ENCODE peak calls at places on chromosomes 11 and 22, in nine cellular contexts. A is fibroblast of lung, N is endodermal cell, S is neural progenitor cell, H is upper lobe of right lung, X is spleen, J is OCI-LY7, R is PC-3, F is astrocyte. O is an unnamed sample.

GRCh38 chr11:36492724-36493304 is 17.3 kb downstream of the TRAF6 start:
- DNase-seq in H (no peak), X (no peak), J (peak; percentile 69), N (peak; percentile 52), S (peak; percentile 51), R (peak; percentile 66), F (no peak), A (peak; percentile 72), O (no peak)

GRCh38 chr22:31091106-31091975 is 10.2 kb downstream of the SMTN start:
- DNase-seq in N (peak; percentile 42), X (no peak), F (no peak), S (no peak), H (no peak), A (no peak), R (no peak), J (no peak), O (no peak)

GRCh38 chr11:121864660-121865059 is 251.4 kb downstream of the BLID start:
- DNase-seq in F (no peak), A (no peak), H (no peak), S (no peak), R (peak; percentile 26), X (no peak), N (no peak), J (no peak), O (no peak)

GRCh38 chr22:41976070-41976901 is 7.0 kb downstream of the SEPTIN3 start:
- DNase-seq in F (no peak), H (peak; percentile 76), J (no peak), A (no peak), N (peak; percentile 75), X (peak; percentile 86), R (no peak), S (peak; percentile 81), O (no peak)

GRCh38 chr11:109405671-109406070 is 16.3 kb upstream of the C11orf87 start:
- DNase-seq in R (peak; percentile 14), S (no peak), F (peak; percentile 71), J (no peak), X (no peak), N (no peak), A (peak; percentile 3), H (no peak), O (peak; percentile 10)

GRCh38 chr11:28911829-28912228 is 803.6 kb downstream of the METTL15 start:
- DNase-seq in S (no peak), F (no peak), J (no peak), N (no peak), X (no peak), A (no peak), H (no peak), R (no peak), O (no peak)

GRCh38 chr11:8222820-8223512 is 40.7 kb downstream of the LMO1 start:
- DNase-seq in R (no peak), J (no peak), H (peak; percentile 49), A (no peak), X (peak; percentile 59), N (peak; percentile 67), F (no peak), S (no peak), O (no peak)

GRCh38 chr22:35629406-35630234 is 12.5 kb upstream of the MB start:
- DNase-seq in F (peak; percentile 98), H (peak; percentile 66), X (no peak), S (no peak), R (peak; percentile 97), J (peak; percentile 34), A (peak; percentile 99), N (peak; percentile 85), O (peak; percentile 94)

GRCh38 chr11:68497761-68498160 is 37.2 kb downstream of the PPP6R3 start:
- DNase-seq in N (no peak), R (no peak), H (no peak), A (no peak), F (no peak), X (no peak), J (no peak), S (no peak), O (no peak)

GRCh38 chr11:12457030-12457600 is 79.7 kb downstream of the PARVA start:
- DNase-seq in N (peak; percentile 20), X (no peak), H (no peak), R (no peak), S (no peak), J (no peak), A (peak; percentile 65), F (peak; percentile 63), O (no peak)

GRCh38 chr11:103806130-103806900 is 230.1 kb upstream of the DDI1 start:
- DNase-seq in R (peak; percentile 66), S (no peak), H (no peak), J (no peak), X (no peak), A (peak; percentile 92), F (peak; percentile 90), N (no peak), O (peak; percentile 58)

GRCh38 chr11:96222102-96222501 is 120.9 kb downstream of the MAML2 start:
- DNase-seq in J (no peak), S (no peak), H (no peak), F (no peak), A (no peak), N (no peak), X (no peak), R (no peak), O (no peak)

GRCh38 chr11:96218013-96218412 is 125.0 kb downstream of the MAML2 start:
- DNase-seq in J (no peak), H (no peak), X (no peak), F (no peak), A (peak; percentile 73), S (no peak), R (no peak), N (no peak), O (no peak)

GRCh38 chr11:96221244-96222070 is 121.5 kb downstream of the MAML2 start:
- DNase-seq in N (no peak), J (no peak), X (no peak), F (no peak), R (no peak), H (no peak), S (no peak), A (no peak), O (no peak)

GRCh38 chr11:96218901-96219300 is 124.1 kb downstream of the MAML2 start:
- DNase-seq in S (no peak), A (no peak), R (no peak), N (no peak), F (no peak), H (no peak), J (no peak), X (no peak), O (no peak)

GRCh38 chr11:96219981-96220623 is 122.9 kb downstream of the MAML2 start:
- DNase-seq in H (no peak), J (peak; percentile 55), X (no peak), S (peak; percentile 26), R (peak; percentile 70), N (no peak), A (peak; percentile 56), F (no peak), O (no peak)
- H3K27ac ChIP-seq in H (peak overlapping the region; percentile 58), J (peak overlapping the region; percentile 27), X (peak overlapping the region; percentile 92), S (no peak overlapping the region), R (peak overlapping the region; percentile 60), N (no peak overlapping the region), A (no peak overlapping the region), F (peak overlapping the region; percentile 7), O (no peak overlapping the region)

GRCh38 chr22:37258005-37258790 is 14.1 kb upstream of the RAC2 start:
- DNase-seq in R (peak; percentile 48), N (peak; percentile 68), J (no peak), A (no peak), S (no peak), H (peak; percentile 11), X (peak; percentile 11), F (no peak), O (no peak)
- TF ChIP-seq CTCF in R (no peak), N (peak; percentile 34), J (peak; percentile 15), A (no peak), S (no peak), H (no peak), X (no peak), F (no peak), O (no peak)

GRCh38 chr11:14972581-14973490 is 685 bp upstream of the CALCA start:
- DNase-seq in J (peak; percentile 6), N (peak; percentile 53), F (no peak), A (no peak), S (peak; percentile 15), X (no peak), R (no peak), H (no peak), O (no peak)

GRCh38 chr11:14971865-14972580 is at the start of gene CALCA:
- DNase-seq in N (peak; percentile 75), A (peak; percentile 16), X (no peak), H (no peak), S (peak; percentile 57), J (no peak), R (no peak), F (no peak), O (no peak)

GRCh38 chr11:14974723-14975587 is 2.8 kb upstream of the CALCA start:
- DNase-seq in X (peak; percentile 76), N (peak; percentile 94), S (peak; percentile 84), R (peak; percentile 47), J (peak; percentile 40), H (peak; percentile 68), F (peak; percentile 11), A (peak; percentile 56), O (no peak)

GRCh38 chr11:14973621-14974020 is 1.5 kb upstream of the CALCA start:
- DNase-seq in J (no peak), H (peak; percentile 63), A (peak; percentile 34), X (peak; percentile 77), F (peak; percentile 6), S (peak; percentile 65), N (peak; percentile 82), R (no peak), O (no peak)

DNA sequence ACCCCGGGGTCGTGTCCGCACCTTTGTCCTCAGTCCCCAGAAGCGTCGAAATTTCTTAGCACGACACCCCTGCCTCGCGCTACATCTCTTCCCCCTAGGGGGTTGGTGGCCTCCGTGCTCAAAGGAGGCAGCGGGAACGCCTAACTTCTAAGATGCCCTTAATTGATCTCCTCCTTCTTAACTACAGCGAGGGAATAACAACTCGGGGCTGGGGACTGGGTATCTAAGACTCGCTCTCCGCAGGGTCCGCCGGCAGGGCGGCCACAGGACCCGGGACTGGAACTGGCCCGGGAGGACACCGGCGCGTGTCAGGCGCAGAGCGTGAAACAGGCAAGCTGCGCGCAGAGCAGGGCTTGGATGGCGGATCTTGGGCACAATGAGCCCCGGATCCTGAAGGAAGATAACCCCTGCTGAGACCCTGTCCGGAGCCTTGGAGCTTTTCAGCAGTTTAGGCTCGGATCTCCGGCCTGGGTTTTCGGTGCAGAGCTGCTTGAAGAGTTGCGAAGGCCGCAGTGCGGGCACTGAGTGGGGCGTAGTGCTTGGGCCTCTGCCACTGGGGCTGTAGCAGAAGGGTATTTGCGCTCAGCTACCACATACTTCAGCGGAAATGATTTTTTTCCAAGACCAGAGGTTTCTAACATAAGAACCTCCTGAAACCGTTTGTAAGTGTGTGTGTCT is 2.0 kb upstream of the CALCA start:
- DNase-seq in R (no peak), H (no peak), J (no peak), A (no peak), F (no peak), S (peak; percentile 78), N (peak; percentile 82), X (no peak), O (no peak)
- H3K4me3 ChIP-seq in R (no peak overlapping the region), H (peak overlapping the region; percentile 11), J (no peak overlapping the region), A (no peak overlapping the region), F (no peak overlapping the region), S (peak overlapping the region; percentile 46), N (peak overlapping the region; percentile 73), X (no peak overlapping the region), O (no peak overlapping the region)

DNA sequence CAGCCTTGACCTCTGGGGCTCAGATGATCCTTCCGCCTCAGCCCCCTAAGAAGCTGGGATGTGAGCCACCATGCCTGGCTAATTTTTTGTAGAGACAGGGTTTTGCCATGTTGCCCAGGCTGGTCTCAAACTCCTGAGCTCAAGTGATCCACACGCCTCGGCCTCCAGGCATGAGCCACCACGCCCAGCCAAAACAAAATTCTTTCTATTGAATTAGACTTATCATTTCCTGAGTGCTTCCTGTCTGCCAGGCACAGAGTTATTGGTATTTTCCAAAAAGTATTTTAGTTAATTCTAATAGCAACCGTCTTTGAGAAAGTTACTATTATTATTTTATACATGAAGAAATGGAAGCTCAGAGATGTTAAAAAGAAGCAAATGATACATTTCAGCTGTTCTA is 61.4 kb upstream of the LMO2 start:
- DNase-seq in S (no peak), X (no peak), R (peak; percentile 36), N (no peak), A (no peak), J (no peak), H (no peak), F (no peak), O (no peak)
- H3K27ac ChIP-seq in S (no peak overlapping the region), X (peak overlapping the region; percentile 24), R (no peak overlapping the region), N (no peak overlapping the region), A (no peak overlapping the region), J (no peak overlapping the region), H (no peak overlapping the region), F (no peak overlapping the region), O (no peak overlapping the region)